ENCODE peak calls at places on chromosome 10, in six cellular contexts. I, F, X, O, Q and P are unnamed samples.

GRCh38 chr10:6543431-6544005 is 36.6 kb downstream of the PRKCQ start:
- DNase-seq in I (peak; percentile 11), F (no peak), X (no peak), O (no peak), Q (no peak), P (no peak)

GRCh38 chr10:6204063-6204340 is 1.3 kb downstream of the PFKFB3 start:
- DNase-seq in I (peak; percentile 60), F (peak; percentile 71), X (no peak), O (no peak), Q (no peak), P (no peak)

GRCh38 chr10:61793760-61794713 is 107.5 kb upstream of the ARID5B start:
- DNase-seq in I (no peak), F (no peak), X (peak; percentile 49), O (no peak), Q (no peak), P (no peak)

GRCh38 chr10:120989279-120989678 is 138.1 kb downstream of the WDR11 start:
- DNase-seq in I (no peak), F (no peak), X (no peak), O (no peak), Q (no peak), P (no peak)

GRCh38 chr10:128173383-128173782 is 47.2 kb upstream of the MKI67 start:
- DNase-seq in I (no peak), F (no peak), X (peak; percentile 33), O (no peak), Q (no peak), P (no peak)

GRCh38 chr10:77490915-77491314 is 146.7 kb downstream of the KCNMA1 start:
- DNase-seq in I (no peak), F (no peak), X (peak; percentile 45), O (no peak), Q (no peak), P (no peak)

GRCh38 chr10:60099998-60100747 is 193.8 kb upstream of the CCDC6 start:
- DNase-seq in I (no peak), F (no peak), X (peak; percentile 85), O (peak; percentile 16), Q (peak; percentile 25), P (peak; percentile 24)

GRCh38 chr10:21749788-21750187 is 215.8 kb downstream of the MLLT10 start:
- DNase-seq in I (no peak), F (no peak), X (peak; percentile 79), O (no peak), Q (no peak), P (no peak)

GRCh38 chr10:18540195-18540594 is 111.2 kb downstream of the NSUN6 start:
- DNase-seq in I (no peak), F (no peak), X (no peak), O (peak; percentile 1), Q (no peak), P (no peak)

GRCh38 chr10:99733366-99733765 is 1.3 kb downstream of the CUTC start:
- DNase-seq in I (no peak), F (no peak), X (peak; percentile 25), O (no peak), Q (no peak), P (no peak)

GRCh38 chr10:119006451-119007210 is 22.9 kb upstream of the NANOS1 start:
- DNase-seq in I (peak; percentile 61), F (no peak), X (peak; percentile 99), O (no peak), Q (peak; percentile 98), P (no peak)

GRCh38 chr10:28810062-28810870 is 132.9 kb downstream of the BAMBI start:
- DNase-seq in I (no peak), F (peak; percentile 52), X (no peak), O (no peak), Q (no peak), P (no peak)

GRCh38 chr10:95208702-95209391 is 14.8 kb downstream of the ACSM6 start:
- DNase-seq in I (no peak), F (no peak), X (peak; percentile 35), O (no peak), Q (no peak), P (no peak)

GRCh38 chr10:17805921-17806577 is 3.1 kb upstream of the MRC1 start:
- DNase-seq in I (no peak), F (no peak), X (no peak), O (no peak), Q (no peak), P (no peak)

GRCh38 chr10:62851449-62851848 is 35.3 kb upstream of the EGR2 start:
- DNase-seq in I (peak; percentile 10), F (peak; percentile 65), X (peak; percentile 17), O (no peak), Q (no peak), P (no peak)

GRCh38 chr10:104350146-104350635 is 3.4 kb upstream of the CFAP58 start:
- DNase-seq in I (no peak), F (no peak), X (peak; percentile 85), O (peak; percentile 50), Q (no peak), P (peak; percentile 43)

GRCh38 chr10:49320191-49320590 is 21.2 kb downstream of the C10orf71 start:
- DNase-seq in I (no peak), F (no peak), X (no peak), O (no peak), Q (no peak), P (no peak)

GRCh38 chr10:100655760-100656421 is 89.5 kb upstream of the PAX2 start:
- DNase-seq in I (no peak), F (peak; percentile 62), X (no peak), O (no peak), Q (no peak), P (no peak)

GRCh38 chr10:8086315-8086714 is 31.8 kb downstream of the GATA3 start:
- DNase-seq in I (no peak), F (no peak), X (no peak), O (no peak), Q (no peak), P (no peak)

GRCh38 chr10:114631678-114632417 is 26.2 kb downstream of the ABLIM1 start:
- DNase-seq in I (peak; percentile 57), F (peak; percentile 67), X (no peak), O (peak; percentile 63), Q (no peak), P (peak; percentile 47)

GRCh38 chr10:91604936-91605534 is 27.8 kb downstream of the PPP1R3C start:
- DNase-seq in I (no peak), F (no peak), X (peak; percentile 84), O (no peak), Q (no peak), P (no peak)

GRCh38 chr10:36094091-36094490 is 452.0 kb upstream of the FZD8 start:
- DNase-seq in I (no peak), F (no peak), X (no peak), O (no peak), Q (no peak), P (no peak)

GRCh38 chr10:95814011-95814727 is 58.2 kb downstream of the ENTPD1 start:
- DNase-seq in I (no peak), F (no peak), X (peak; percentile 90), O (no peak), Q (peak; percentile 3), P (no peak)

GRCh38 chr10:5442056-5442989 is 30.0 kb downstream of the NET1 start:
- DNase-seq in I (no peak), F (no peak), X (peak; percentile 77), O (peak; percentile 34), Q (no peak), P (peak; percentile 32)

GRCh38 chr10:6020806-6021205 is 41.4 kb downstream of the IL2RA start:
- DNase-seq in I (no peak), F (no peak), X (no peak), O (no peak), Q (no peak), P (no peak)

GRCh38 chr10:17229967-17230682 is 2.1 kb downstream of the VIM start:
- DNase-seq in I (peak; percentile 93), F (peak; percentile 87), X (peak; percentile 76), O (peak; percentile 74), Q (no peak), P (peak; percentile 72)

GRCh38 chr10:114363745-114364460 is 40.4 kb downstream of the AFAP1L2 start:
- DNase-seq in I (no peak), F (no peak), X (no peak), O (no peak), Q (no peak), P (no peak)

GRCh38 chr10:15879058-15879457 is 18.8 kb upstream of the MINDY3 start:
- DNase-seq in I (no peak), F (no peak), X (peak; percentile 64), O (peak; percentile 53), Q (no peak), P (peak; percentile 35)

GRCh38 chr10:81130014-81130413 is 592.3 kb downstream of the SH2D4B start:
- DNase-seq in I (no peak), F (no peak), X (no peak), O (no peak), Q (no peak), P (no peak)
- TF ChIP-seq CTCF in I (no peak), F (no peak), X (no peak), O (no peak), Q (no peak), P (no peak)

DNA sequence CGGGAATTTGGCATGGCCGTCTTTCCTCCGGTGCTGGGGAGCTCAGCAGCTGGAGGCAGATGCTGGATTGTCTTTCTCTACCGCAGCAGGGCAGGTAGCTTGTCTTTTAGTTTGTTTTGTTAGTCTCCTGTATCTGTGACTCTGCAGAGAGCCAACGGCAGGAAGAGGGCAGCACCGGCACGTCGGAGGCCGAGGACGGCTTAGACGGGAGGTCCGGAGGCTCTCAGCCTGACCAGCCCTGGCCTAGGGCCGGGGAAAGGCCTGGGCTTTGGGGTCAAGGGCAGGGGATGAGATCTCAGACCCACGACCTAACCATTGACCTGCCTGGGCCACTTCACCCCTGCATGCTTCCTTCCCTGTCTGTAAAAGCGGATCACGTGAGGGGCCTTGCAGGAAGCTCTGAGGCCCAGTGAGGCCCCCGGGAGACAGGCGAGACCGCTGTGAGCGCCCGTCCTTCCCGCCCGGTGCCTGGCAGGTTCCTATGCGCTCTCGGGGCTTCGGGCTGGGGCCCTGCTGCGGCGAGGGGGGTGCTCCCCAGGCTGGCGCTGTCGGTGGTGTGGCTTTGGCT is 72.7 kb downstream of the LHPP start:
- DNase-seq in I (peak; percentile 58), F (no peak), X (peak; percentile 30), O (peak; percentile 64), Q (no peak), P (no peak)
- TF ChIP-seq CTCF in I (peak; percentile 61), F (peak; percentile 42), X (peak; percentile 47), O (no peak), Q (no peak), P (peak; percentile 54)

GRCh38 chr10:102132193-102132562 is 662 bp upstream of the PPRC1 start:
- DNase-seq in I (no peak), F (no peak), X (no peak), O (no peak), Q (no peak), P (no peak)
- TF ChIP-seq CTCF in I (no peak), F (no peak), X (no peak), O (no peak), Q (no peak), P (no peak)

DNA sequence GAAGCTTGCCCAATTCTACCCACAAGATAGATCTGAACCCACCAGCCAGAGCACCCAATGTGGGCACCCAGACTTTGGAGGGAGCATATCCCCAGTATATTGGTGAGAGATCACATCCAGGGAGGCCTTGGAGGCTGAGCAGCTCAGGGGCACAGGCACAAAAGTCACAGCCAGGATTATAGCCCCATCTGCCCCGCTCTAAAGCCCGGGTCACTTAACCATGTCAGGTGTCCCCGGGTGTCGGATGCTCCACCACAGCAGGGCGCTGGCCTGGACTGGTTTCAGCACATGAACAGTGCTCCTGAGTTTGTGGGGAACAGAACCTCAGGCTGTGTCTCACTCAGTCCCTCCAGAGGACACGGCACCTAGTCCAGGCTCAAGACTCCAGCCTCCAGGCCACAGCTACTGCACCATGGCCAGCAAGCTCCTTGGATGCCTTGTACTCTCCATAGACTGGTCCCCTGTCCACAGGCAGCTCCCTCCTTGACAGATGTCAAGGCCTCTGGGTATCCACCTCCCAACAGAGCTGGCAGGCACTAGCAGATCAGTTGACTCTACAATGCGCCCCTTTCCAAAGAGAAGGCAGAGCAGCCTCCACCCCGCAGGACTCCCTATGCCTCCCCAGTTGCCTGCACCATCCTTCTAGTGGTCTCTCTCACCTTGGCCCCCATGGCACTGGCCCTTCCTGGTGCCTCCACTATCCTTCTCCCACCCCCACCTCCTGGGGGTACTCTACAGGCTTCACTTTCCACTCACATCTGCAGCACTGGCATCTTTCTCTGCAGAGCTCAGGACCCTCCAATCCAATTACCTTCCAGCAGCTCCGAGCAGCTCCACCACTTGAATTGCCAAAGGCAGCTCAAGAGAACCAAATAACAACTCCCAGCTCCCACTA is 306.0 kb downstream of the GRID1 start:
- DNase-seq in I (no peak), F (no peak), X (no peak), O (no peak), Q (no peak), P (no peak)
- TF ChIP-seq CTCF in I (no peak), F (no peak), X (no peak), O (no peak), Q (no peak), P (no peak)